ENCODE peak calls at places on chromosomes 12 and 14, in six cellular contexts. V is astrocyte of the spinal cord, J is fibroblast of lung, G is foreskin fibroblast, R is upper lobe of right lung, F is LNCaP clone FGC. B is an unnamed sample.

GRCh38 chr12:12723147-12723680 is 6.0 kb downstream of the CDKN1B start:
- DNase-seq in R (no peak), V (peak; percentile 44), J (no peak), G (peak; percentile 64), F (no peak), B (no peak)

GRCh38 chr14:93980464-93981201 is 4.3 kb upstream of the ASB2 start:
- DNase-seq in F (no peak), V (peak; percentile 69), G (no peak), R (no peak), J (peak; percentile 26), B (peak; percentile 46)

GRCh38 chr12:79373896-79374499 is 316.8 kb downstream of the PAWR start:
- DNase-seq in F (no peak), V (peak; percentile 29), R (no peak), G (peak; percentile 52), J (peak; percentile 41), B (peak; percentile 38)

GRCh38 chr12:13130981-13131380 is 27.5 kb upstream of the GSG1 start:
- DNase-seq in J (no peak), G (no peak), R (no peak), V (no peak), F (no peak), B (no peak)

GRCh38 chr12:58907326-58907855 is 12.9 kb downstream of the LRIG3 start:
- DNase-seq in G (no peak), V (peak; percentile 58), J (peak; percentile 52), R (no peak), F (no peak), B (peak; percentile 61)

GRCh38 chr12:94954029-94954685 is 49.3 kb downstream of the NDUFA12 start:
- DNase-seq in F (peak; percentile 85), G (peak; percentile 67), V (peak; percentile 11), R (no peak), J (peak; percentile 67), B (peak; percentile 84)

GRCh38 chr14:45199246-45199645 is 53.8 kb downstream of the MIS18BP1 start:
- DNase-seq in V (peak; percentile 77), J (peak; percentile 26), F (no peak), G (peak; percentile 75), R (no peak), B (peak; percentile 14)

GRCh38 chr12:20527396-20528154 is 159.2 kb downstream of the PDE3A start:
- DNase-seq in J (peak; percentile 85), F (no peak), G (peak; percentile 45), V (peak; percentile 92), R (no peak), B (peak; percentile 66)

GRCh38 chr14:92724516-92725340 is 23.7 kb downstream of the LGMN start:
- DNase-seq in J (no peak), G (no peak), F (peak; percentile 99), R (no peak), V (no peak), B (peak; percentile 45)

GRCh38 chr12:68913682-68914081 is 19.3 kb downstream of the CPM start:
- DNase-seq in G (no peak), V (peak; percentile 37), F (no peak), R (no peak), J (no peak), B (peak; percentile 69)

GRCh38 chr12:6821674-6822433 is at the start of gene GPR162:
- DNase-seq in J (peak; percentile 61), G (peak; percentile 74), V (peak; percentile 60), F (no peak), R (no peak), B (peak; percentile 72)

GRCh38 chr12:105477873-105478272 is 147.4 kb downstream of the C12orf75 start:
- DNase-seq in J (no peak), G (no peak), V (no peak), R (no peak), F (no peak), B (no peak)

GRCh38 chr14:35416108-35416750 is 11.7 kb upstream of the NFKBIA start:
- DNase-seq in J (no peak), R (no peak), F (no peak), V (no peak), G (no peak), B (no peak)

GRCh38 chr12:84911331-84912190 is 1.0 kb downstream of the SLC6A15 start:
- DNase-seq in R (peak; percentile 68), F (no peak), J (peak; percentile 90), G (peak; percentile 93), V (peak; percentile 85), B (peak; percentile 88)

GRCh38 chr12:473863-474577 is 14.3 kb downstream of the B4GALNT3 start:
- DNase-seq in G (no peak), R (no peak), V (no peak), F (no peak), J (no peak), B (peak; percentile 6)

GRCh38 chr12:127191124-127191523 is 1075.8 kb upstream of the TMEM132C start:
- DNase-seq in V (peak; percentile 44), F (no peak), J (peak; percentile 25), G (peak; percentile 91), R (no peak), B (peak; percentile 79)

GRCh38 chr14:87108726-87109125 is 884.3 kb downstream of the GALC start:
- DNase-seq in R (no peak), F (no peak), J (peak; percentile 73), V (peak; percentile 83), G (peak; percentile 93), B (peak; percentile 43)

GRCh38 chr14:99273025-99273723 is 1.2 kb upstream of the BCL11B start:
- DNase-seq in F (no peak), V (no peak), R (no peak), G (peak; percentile 13), J (no peak), B (no peak)

GRCh38 chr12:111741235-111741812 is 25.4 kb upstream of the ALDH2 start:
- DNase-seq in V (peak; percentile 32), G (no peak), F (no peak), R (no peak), J (no peak), B (peak; percentile 34)

GRCh38 chr14:32049361-32050103 is 27.6 kb upstream of the ARHGAP5 start:
- DNase-seq in R (no peak), V (no peak), F (no peak), J (no peak), G (no peak), B (no peak)

GRCh38 chr14:102238131-102238530 is 66.8 kb downstream of the MOK start:
- DNase-seq in R (no peak), F (no peak), J (no peak), V (no peak), G (no peak), B (no peak)

GRCh38 chr14:95229749-95230148 is 72.4 kb upstream of the DICER1 start:
- DNase-seq in F (no peak), J (no peak), V (no peak), R (no peak), G (no peak), B (no peak)

GRCh38 chr12:47946413-47947107 is 16.8 kb upstream of the TMEM106C start:
- DNase-seq in G (peak; percentile 71), R (no peak), J (peak; percentile 17), V (no peak), F (no peak), B (peak; percentile 17)

GRCh38 chr12:94372379-94372930 is 87.2 kb downstream of the CEP83 start:
- DNase-seq in G (no peak), V (no peak), R (no peak), F (no peak), J (no peak), B (no peak)

GRCh38 chr14:73261075-73261474 is 23.8 kb downstream of the PAPLN start:
- DNase-seq in V (no peak), F (no peak), G (no peak), R (no peak), J (no peak), B (no peak)

GRCh38 chr12:25997401-25997973 is 39.0 kb downstream of the RASSF8 start:
- DNase-seq in G (peak; percentile 93), F (no peak), V (peak; percentile 96), R (no peak), J (peak; percentile 80), B (peak; percentile 96)

GRCh38 chr12:48865441-48866290 is at the start of gene RND1:
- DNase-seq in R (peak; percentile 87), G (peak; percentile 94), F (peak; percentile 27), J (peak; percentile 91), V (peak; percentile 90), B (peak; percentile 92)

DNA sequence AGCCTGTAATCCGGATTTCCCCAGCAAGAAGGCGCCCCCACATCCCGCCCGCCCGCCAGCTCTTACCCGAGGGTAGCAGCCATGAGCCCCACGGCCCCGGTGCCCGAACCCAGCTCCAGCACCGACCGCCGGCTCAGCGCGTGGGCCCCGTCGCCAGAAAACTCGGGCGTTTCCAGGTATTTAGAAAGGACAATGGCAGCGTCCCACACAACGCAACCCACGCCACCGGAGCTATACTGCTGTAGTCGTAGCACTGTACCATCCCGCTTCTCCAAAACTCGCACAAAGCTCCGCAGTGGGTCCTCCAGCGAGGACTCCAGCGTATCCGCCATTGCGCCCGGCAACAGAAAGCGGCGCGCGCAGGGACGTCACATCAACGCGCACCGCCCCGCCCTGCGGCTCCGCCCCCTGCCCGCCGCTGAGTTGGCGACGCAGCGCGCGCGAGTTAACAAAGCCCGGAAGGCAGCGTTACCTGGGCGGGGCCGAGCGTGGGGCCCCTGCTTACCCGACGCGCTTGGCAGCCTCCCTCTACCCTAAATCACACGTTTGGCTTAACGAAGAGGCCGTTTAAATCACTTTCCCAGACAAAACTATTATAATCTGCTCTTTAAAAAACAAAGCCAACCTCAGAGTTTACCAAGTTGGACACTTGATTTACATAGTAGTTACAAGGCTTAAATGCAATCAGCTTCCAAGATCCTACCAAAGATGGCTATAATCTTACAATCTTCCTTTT is at the start of gene VCPKMT:
- DNase-seq in F (peak; percentile 56), J (peak; percentile 89), R (peak; percentile 97), G (peak; percentile 97), V (peak; percentile 93), B (peak; percentile 91)
- TF ChIP-seq CTCF in F (no peak), J (no peak), R (no peak), G (no peak), V (no peak), B (no peak)

GRCh38 chr12:81255947-81256346 is 178.1 kb downstream of the ACSS3 start:
- DNase-seq in J (no peak), F (no peak), G (no peak), R (no peak), V (no peak), B (no peak)
- H3K4me3 ChIP-seq in J (no peak overlapping the region), F (no peak overlapping the region), G (no peak overlapping the region), R (no peak overlapping the region), V (no peak overlapping the region), B (no peak overlapping the region)

DNA sequence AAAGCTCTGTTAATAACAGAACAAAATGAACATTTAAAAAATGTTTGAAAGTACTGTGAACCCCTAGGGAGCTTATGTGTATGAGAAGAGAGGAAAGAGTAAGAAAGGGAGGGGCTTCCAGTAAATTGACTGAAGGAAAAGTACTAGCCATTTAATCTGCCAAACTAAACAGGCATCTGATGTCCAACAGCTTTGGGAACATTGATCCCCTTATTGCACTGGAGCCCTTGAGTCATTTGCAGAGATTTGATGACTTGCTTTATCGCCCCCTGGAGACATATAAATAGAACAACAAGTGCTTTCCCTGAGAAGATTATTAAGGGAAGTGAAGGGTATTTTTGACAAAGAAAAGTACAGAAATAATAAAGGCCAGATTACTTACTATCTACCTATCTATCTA is 319.3 kb upstream of the NOVA1 start:
- DNase-seq in F (no peak), G (peak; percentile 56), V (peak; percentile 47), R (no peak), J (peak; percentile 78), B (peak; percentile 68)
- TF ChIP-seq CTCF in F (peak; percentile 44), G (peak; percentile 40), V (peak; percentile 57), R (peak; percentile 39), J (peak; percentile 36), B (peak; percentile 30)

DNA sequence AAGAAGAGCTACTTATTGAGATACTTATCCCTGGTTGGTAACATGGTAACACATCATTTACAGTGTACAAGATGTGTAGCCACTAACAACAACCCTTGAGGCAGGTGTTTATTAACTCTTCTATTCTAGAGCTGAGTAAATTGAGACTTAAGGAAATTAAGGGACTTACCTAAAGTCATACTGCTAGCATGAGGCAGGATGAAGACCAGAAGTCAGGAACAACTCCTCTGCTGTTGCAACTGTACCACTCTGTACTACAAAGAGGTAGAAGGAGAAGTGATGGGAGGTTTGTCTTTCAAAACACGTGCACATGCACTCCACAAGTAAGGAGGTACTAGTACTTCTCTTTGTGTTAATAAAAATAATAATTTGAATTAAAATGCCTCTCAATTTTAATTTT is 79.9 kb downstream of the LLPH start:
- DNase-seq in R (no peak), V (no peak), F (no peak), G (no peak), J (no peak), B (no peak)
- H3K4me3 ChIP-seq in R (no peak overlapping the region), V (no peak overlapping the region), F (no peak overlapping the region), G (no peak overlapping the region), J (no peak overlapping the region), B (no peak overlapping the region)

B was measured in cardiac fibroblast.